ENCODE peak calls at places on chromosomes 1 and 21, in seven cellular contexts. G is heart left ventricle; A is pancreas; R is CD4-positive, CD25-positive, alpha-beta regulatory T cell; X is endodermal cell; I is hepatocyte; J is small intestine. T is an unnamed sample. For H3K4me1, the result is how much of the 10 kb centered on the place peaks cover.

GRCh38 chr1:82388679-82389078 is 587.9 kb downstream of the ADGRL2 start:
- DNase-seq in J (no peak), R (no peak), I (peak), A (no peak), G (no peak), X (no peak), T (no peak)

GRCh38 chr21:34635307-34635706 is 20.4 kb upstream of the RCAN1 start:
- DNase-seq in R (no peak), A (no peak), X (peak), J (no peak), G (no peak), I (no peak), T (no peak)

GRCh38 chr1:244099258-244099930 is 48.3 kb downstream of the ZBTB18 start:
- DNase-seq in I (no peak), X (no peak), R (no peak), J (no peak), G (no peak), A (no peak), T (no peak)

GRCh38 chr1:66943361-66943969 is 18.7 kb downstream of the MIER1 start:
- DNase-seq in A (no peak), G (no peak), J (no peak), I (no peak), X (no peak), R (no peak), T (no peak)

GRCh38 chr1:172451002-172451443 is 7.2 kb upstream of the PIGC start:
- DNase-seq in J (peak), A (peak), I (peak), R (no peak), X (no peak), G (no peak), T (no peak)

GRCh38 chr1:3663999-3664699 is 11.8 kb downstream of the TP73 start:
- DNase-seq in G (peak), I (no peak), X (peak), R (no peak), A (no peak), J (no peak), T (no peak)

GRCh38 chr1:245366886-245367285 is 212.1 kb downstream of the KIF26B start:
- DNase-seq in G (no peak), R (no peak), I (no peak), A (no peak), J (no peak), X (peak), T (no peak)

GRCh38 chr21:45419162-45419561 is 14.2 kb downstream of the COL18A1 start:
- DNase-seq in I (peak), G (no peak), A (no peak), X (no peak), R (no peak), J (no peak), T (no peak)

GRCh38 chr21:28615276-28615675 is 377.4 kb downstream of the LTN1 start:
- DNase-seq in J (no peak), X (no peak), I (no peak), R (no peak), A (no peak), G (no peak), T (no peak)

GRCh38 chr1:93579891-93580290 is 101.7 kb downstream of the BCAR3 start:
- DNase-seq in G (peak), J (peak), A (no peak), R (no peak), X (peak), I (peak), T (no peak)

DNA sequence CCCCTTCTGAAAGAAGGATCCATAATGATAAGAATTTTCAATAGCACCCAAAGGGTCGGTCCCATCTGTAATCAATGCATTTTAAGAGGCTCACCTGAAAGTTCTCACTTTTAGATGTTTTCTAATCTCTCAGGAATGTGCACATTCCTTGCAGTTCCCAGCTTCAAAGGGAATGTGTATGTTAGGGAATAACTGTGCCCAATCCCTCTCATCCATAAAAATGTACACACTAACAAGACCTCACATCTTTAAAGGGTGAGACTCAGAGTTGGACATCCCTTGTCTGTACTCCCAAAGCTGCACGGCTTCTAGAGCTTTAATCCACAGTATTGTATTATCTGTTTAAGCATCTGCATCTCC is 9.4 kb upstream of the CCN1 start:
- DNase-seq in X (no peak), A (no peak), J (no peak), R (no peak), G (no peak), I (no peak), T (no peak)
- H3K4me1 ChIP-seq in X (under half), A (under half), J (under half), R (under half), G (under half), I (under half), T (under half)

GRCh38 chr1:91014475-91014874 is 7.4 kb downstream of the ZNF644 start:
- DNase-seq in A (no peak), G (no peak), I (no peak), J (no peak), R (no peak), X (no peak), T (no peak)
- H3K4me1 ChIP-seq in A (under half), G (under half), I (under half), J (under half), R (half or more), X (under half), T (under half)

GRCh38 chr1:30698401-30698981 is 24.9 kb downstream of the MATN1 start:
- DNase-seq in I (no peak), X (no peak), G (no peak), R (no peak), A (no peak), J (no peak), T (no peak)

GRCh38 chr1:30696831-30697230 is 26.6 kb downstream of the MATN1 start:
- DNase-seq in R (no peak), A (no peak), J (no peak), G (no peak), I (no peak), X (no peak), T (no peak)

GRCh38 chr1:30697977-30698376 is 25.4 kb downstream of the MATN1 start:
- DNase-seq in I (no peak), A (no peak), G (no peak), J (no peak), X (no peak), R (no peak), T (no peak)

GRCh38 chr1:30695481-30695880 is 27.9 kb downstream of the MATN1 start:
- DNase-seq in A (no peak), R (no peak), I (no peak), X (no peak), G (no peak), J (no peak), T (no peak)

DNA sequence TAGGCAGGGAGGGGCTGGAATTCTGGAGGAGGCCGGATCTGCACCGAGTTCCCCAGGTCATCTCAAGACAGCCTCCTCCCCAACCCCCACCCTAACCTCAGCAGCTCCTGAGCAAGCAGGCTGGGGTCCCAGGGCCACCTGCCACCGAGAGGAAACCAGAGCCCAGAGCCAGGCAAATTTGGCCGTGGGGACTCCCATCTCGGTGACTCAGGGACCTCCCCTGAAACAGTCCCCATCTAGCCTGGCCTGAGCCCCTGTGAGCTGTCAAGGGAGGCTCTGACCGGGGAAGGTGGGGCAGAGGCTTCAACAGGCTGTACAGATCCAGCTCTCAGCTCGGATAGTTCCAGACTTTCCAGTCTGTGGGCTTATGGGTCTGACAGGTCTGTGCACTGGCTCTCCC is 25.8 kb downstream of the MATN1 start:
- DNase-seq in R (no peak), I (no peak), A (no peak), X (peak), G (no peak), J (no peak), T (no peak)
- H3K4me1 ChIP-seq in R (under half), I (under half), A (under half), X (under half), G (under half), J (under half), T (under half)

DNA sequence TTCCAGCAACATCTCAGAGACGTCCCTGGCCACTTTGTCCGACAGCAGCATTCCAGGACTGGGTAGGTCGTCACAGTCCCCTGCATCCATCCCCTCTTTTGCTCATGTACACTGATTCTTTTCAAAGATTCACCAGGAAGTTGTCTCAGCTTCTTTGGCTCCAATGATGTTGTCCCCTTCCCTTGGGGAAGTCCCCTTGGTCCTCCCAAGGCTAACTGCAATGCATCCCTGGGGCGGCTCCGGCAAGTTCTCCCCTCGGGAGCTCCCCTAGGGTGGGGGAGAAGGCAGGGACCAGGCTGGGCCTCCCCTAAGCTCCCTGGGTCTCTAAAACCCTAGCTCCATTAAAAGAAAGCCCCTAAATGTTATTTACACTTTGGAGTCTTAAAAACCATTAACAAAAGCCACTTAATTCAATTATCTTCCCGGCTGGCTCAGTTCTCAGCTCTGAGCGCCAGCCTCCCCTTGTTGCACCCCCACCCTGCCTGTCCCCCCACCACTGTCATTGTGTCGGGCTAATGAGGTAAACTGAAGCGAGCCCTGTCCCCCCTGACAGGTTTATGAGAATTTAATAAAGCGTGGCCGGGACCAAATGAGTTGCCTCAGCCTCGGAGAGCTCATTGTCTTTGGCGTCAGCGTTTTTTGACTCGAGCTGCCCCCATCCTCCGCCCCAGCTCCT is 25.3 kb downstream of the KNCN start:
- DNase-seq in G (no peak), J (no peak), A (no peak), I (no peak), R (no peak), X (no peak), T (no peak)
- H3K4me1 ChIP-seq in G (under half), J (under half), A (under half), I (under half), R (under half), X (under half), T (under half)

DNA sequence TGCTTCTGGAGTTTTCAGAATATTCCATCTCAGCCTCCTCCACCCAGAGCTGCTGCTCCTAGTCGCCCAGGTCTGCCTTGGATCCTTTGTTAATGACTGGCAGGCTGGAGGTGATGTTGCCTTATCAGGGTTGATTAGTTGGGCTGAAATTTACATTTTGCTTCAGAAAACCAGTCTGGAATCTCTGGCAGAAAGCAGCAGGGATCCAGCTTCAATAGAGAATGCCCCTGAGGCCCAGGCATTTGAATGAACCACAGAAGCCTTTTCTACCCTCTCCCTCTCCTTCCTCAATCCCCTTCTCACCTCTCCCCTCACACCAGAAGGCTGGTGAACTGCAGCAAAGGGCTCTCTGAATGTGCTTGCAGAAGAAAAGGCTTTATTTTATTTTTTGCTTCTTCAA is 83.2 kb downstream of the PLXNA2 start:
- DNase-seq in J (no peak), R (no peak), G (no peak), X (peak), A (no peak), I (no peak), T (no peak)
- H3K4me1 ChIP-seq in J (under half), R (under half), G (under half), X (half or more), A (under half), I (half or more), T (under half)

GRCh38 chr1:154747380-154747779 is 122.7 kb downstream of the KCNN3 start:
- DNase-seq in X (no peak), R (no peak), J (no peak), A (no peak), I (no peak), G (no peak), T (no peak)
- H3K4me1 ChIP-seq in X (under half), R (under half), J (under half), A (under half), I (under half), G (under half), T (under half)

GRCh38 chr1:234537236-234537635 is 58.3 kb upstream of the TARBP1 start:
- DNase-seq in X (no peak), G (no peak), J (no peak), R (no peak), A (no peak), I (no peak), T (no peak)

GRCh38 chr1:234538062-234538731 is 59.2 kb upstream of the TARBP1 start:
- DNase-seq in J (peak), A (peak), R (no peak), G (no peak), X (no peak), I (peak), T (no peak)

GRCh38 chr1:234535208-234535607 is 56.2 kb upstream of the TARBP1 start:
- DNase-seq in G (no peak), X (no peak), A (no peak), J (no peak), I (no peak), R (no peak), T (no peak)

GRCh38 chr1:234535763-234536515 is 57.0 kb upstream of the TARBP1 start:
- DNase-seq in A (peak), J (no peak), X (no peak), I (peak), R (no peak), G (peak), T (no peak)

GRCh38 chr1:234536756-234537155 is 57.8 kb upstream of the TARBP1 start:
- DNase-seq in A (no peak), R (no peak), X (no peak), I (no peak), J (no peak), G (no peak), T (no peak)
- H3K4me1 ChIP-seq in A (half or more), R (under half), X (under half), I (half or more), J (under half), G (half or more), T (under half)